ENCODE peak calls at places on chromosomes 16 and 17, in four cellular contexts. D is OCI-LY7, U is kidney epithelial cell, Y is suprapubic skin. T is an unnamed sample.

GRCh38 chr16:46947900-46948547 is 25.4 kb downstream of the DNAJA2 start:
- DNase-seq in Y (no peak), U (no peak), D (peak), T (peak)

GRCh38 chr16:53018834-53019416 is 33.8 kb downstream of the CHD9NB start:
- DNase-seq in U (no peak), D (no peak), Y (no peak), T (no peak)

GRCh38 chr16:67029249-67030096 is 524 bp downstream of the CBFB start:
- DNase-seq in D (peak), Y (peak), U (no peak), T (peak)

GRCh38 chr17:35082073-35082657 is 18.7 kb upstream of the RFFL start:
- DNase-seq in Y (no peak), U (peak), D (peak), T (peak)

GRCh38 chr16:27211026-27211425 is 7.7 kb downstream of the KDM8 start:
- DNase-seq in U (no peak), Y (no peak), D (no peak), T (no peak)

GRCh38 chr16:69223882-69224281 is 36.9 kb downstream of the SNTB2 start:
- DNase-seq in Y (no peak), D (no peak), U (no peak), T (no peak)

GRCh38 chr17:55617441-55617840 is 105.2 kb downstream of the TMEM100 start:
- DNase-seq in Y (no peak), D (no peak), U (no peak), T (no peak)

GRCh38 chr17:79627184-79627765 is 16.4 kb upstream of the RBFOX3 start:
- DNase-seq in Y (peak), U (no peak), D (no peak), T (no peak)

GRCh38 chr17:29706045-29706431 is 83.3 kb upstream of the CORO6 start:
- DNase-seq in Y (no peak), U (no peak), D (no peak), T (no peak)

GRCh38 chr17:78532922-78533640 is 44.1 kb downstream of the DNAH17 start:
- DNase-seq in Y (no peak), U (peak), D (no peak), T (peak)

GRCh38 chr17:49667854-49668253 is 10.0 kb downstream of the SPOP start:
- DNase-seq in Y (no peak), U (no peak), D (no peak), T (no peak)

GRCh38 chr17:19578545-19578944 is 44.9 kb downstream of the SLC47A1 start:
- DNase-seq in U (no peak), D (no peak), Y (no peak), T (no peak)
- TF ChIP-seq CTCF in U (no peak), D (no peak), Y (no peak), T (no peak)

GRCh38 chr16:68075980-68076379 is 9.2 kb upstream of the NFATC3 start:
- DNase-seq in U (no peak), D (no peak), Y (no peak), T (no peak)
- H3K4me3 ChIP-seq in U (no peak), D (no peak), Y (no peak), T (no peak)

GRCh38 chr17:56792267-56792666 is 41.5 kb downstream of the C17orf67 start:
- DNase-seq in Y (no peak), U (no peak), D (no peak), T (no peak)
- TF ChIP-seq CTCF in Y (no peak), U (no peak), D (no peak), T (no peak)

GRCh38 chr16:3383045-3383448 is 17.8 kb downstream of the ZSCAN32 start:
- DNase-seq in U (no peak), Y (no peak), D (no peak), T (no peak)
- H3K4me3 ChIP-seq in U (no peak), Y (no peak), D (no peak), T (no peak)

GRCh38 chr16:22163806-22164205 is 1.5 kb downstream of the SDR42E2 start:
- DNase-seq in Y (no peak), D (no peak), U (no peak), T (no peak)
- TF ChIP-seq CTCF in Y (no peak), D (no peak), U (no peak), T (no peak)

T was measured in fibroblast of villous mesenchyme.